ENCODE peak calls at places on chromosomes 13 and 19, in nine cellular contexts. N is C1 segment of cervical spinal cord, P is upper lobe of right lung, T is NCI-H1105 treated with DMSO at 0.1 percent for 48 hours, V is activated gamma-delta T cell treated with Interleukin-2 at 50 U/mL for 16 hours, R is breast epithelium, B is esophagus muscularis mucosa, A is HCEC 1CT, E is kidney tubule cell. F is an unnamed sample.

GRCh38 chr19:6238643-6239281 is 41.0 kb downstream of the MLLT1 start:
- DNase-seq in A (no peak), T (no peak), N (peak), E (no peak), V (no peak), B (no peak), R (no peak), P (peak), F (peak)

GRCh38 chr13:44648392-44649117 is 72.4 kb upstream of the TSC22D1 start:
- DNase-seq in R (no peak), V (no peak), E (peak), A (peak), T (no peak), P (no peak), N (no peak), B (no peak), F (no peak)

GRCh38 chr13:107117327-107118012 is 549.5 kb upstream of the ARGLU1 start:
- DNase-seq in A (peak), N (no peak), T (no peak), V (no peak), B (no peak), R (no peak), E (peak), P (no peak), F (no peak)

GRCh38 chr13:48159436-48160225 is 64.7 kb upstream of the MED4 start:
- DNase-seq in N (peak), E (peak), A (no peak), V (no peak), B (no peak), P (no peak), R (no peak), T (no peak), F (no peak)

GRCh38 chr19:44580366-44580895 is 32.9 kb upstream of the IGSF23 start:
- DNase-seq in V (no peak), A (no peak), B (no peak), E (no peak), N (no peak), R (no peak), P (no peak), T (no peak), F (peak)

GRCh38 chr19:19032420-19033175 is 719 bp downstream of the SUGP2 start:
- DNase-seq in B (peak), T (peak), P (peak), A (peak), E (peak), R (peak), V (peak), N (peak), F (peak)

GRCh38 chr19:31211088-31211487 is 138.1 kb downstream of the TSHZ3 start:
- DNase-seq in B (no peak), P (no peak), A (no peak), E (no peak), T (no peak), R (no peak), N (no peak), V (no peak), F (no peak)

GRCh38 chr19:40191836-40192646 is 815 bp downstream of the MAP3K10 start:
- DNase-seq in P (peak), R (no peak), V (peak), E (peak), B (no peak), N (peak), A (no peak), T (no peak), F (peak)

GRCh38 chr19:46783670-46784069 is 4.7 kb downstream of the SLC1A5 start:
- DNase-seq in R (no peak), P (no peak), A (no peak), T (peak), B (no peak), N (no peak), E (no peak), V (no peak), F (no peak)

GRCh38 chr13:77952276-77952675 is 33.6 kb upstream of the EDNRB start:
- DNase-seq in R (no peak), A (no peak), N (no peak), B (no peak), T (no peak), E (no peak), V (no peak), P (no peak), F (no peak)

GRCh38 chr19:49363265-49364082 is at the start of gene DKKL1:
- DNase-seq in T (no peak), E (peak), N (peak), B (peak), P (peak), V (peak), A (peak), R (peak), F (peak)

GRCh38 chr13:73781384-73781783 is 352.8 kb downstream of the KLF12 start:
- DNase-seq in V (no peak), E (no peak), A (no peak), T (no peak), P (no peak), B (no peak), N (no peak), R (no peak), F (no peak)

GRCh38 chr19:49593233-49594113 is 2.5 kb downstream of the PRR12 start:
- DNase-seq in B (peak), E (peak), P (peak), T (peak), R (peak), N (peak), A (peak), V (peak), F (peak)

GRCh38 chr19:1087813-1088418 is 7.3 kb downstream of the POLR2E start:
- DNase-seq in T (no peak), R (no peak), E (no peak), P (no peak), N (peak), V (no peak), A (no peak), B (peak), F (peak)

GRCh38 chr13:73754727-73755292 is 379.4 kb downstream of the KLF12 start:
- DNase-seq in A (peak), R (no peak), V (peak), P (no peak), T (peak), E (peak), B (no peak), N (no peak), F (no peak)

GRCh38 chr19:18173572-18174294 is at the start of gene IFI30:
- DNase-seq in B (no peak), T (peak), A (no peak), V (peak), R (peak), P (peak), E (peak), N (peak), F (peak)

GRCh38 chr19:19386373-19386869 is 19.1 kb upstream of the GATAD2A start:
- DNase-seq in E (no peak), N (no peak), P (no peak), T (no peak), V (no peak), B (no peak), R (no peak), A (no peak), F (no peak)

GRCh38 chr19:55306712-55307111 is 18.4 kb downstream of the TMEM150B start:
- DNase-seq in A (no peak), P (no peak), R (no peak), E (no peak), B (no peak), V (no peak), N (no peak), T (no peak), F (no peak)

GRCh38 chr13:89407357-89407756 is 1736.2 kb downstream of the SLITRK5 start:
- DNase-seq in A (no peak), V (no peak), B (no peak), N (no peak), E (no peak), R (no peak), T (no peak), P (no peak), F (no peak)

GRCh38 chr13:73803997-73804396 is 330.2 kb downstream of the KLF12 start:
- DNase-seq in E (peak), B (no peak), P (no peak), V (no peak), T (no peak), R (no peak), A (peak), N (no peak), F (no peak)

GRCh38 chr13:38785047-38785446 is 98.2 kb downstream of the FREM2 start:
- DNase-seq in R (no peak), A (no peak), E (peak), V (no peak), P (no peak), B (no peak), N (no peak), T (no peak), F (no peak)

GRCh38 chr19:39080431-39080830 is 3.7 kb upstream of the ACP7 start:
- DNase-seq in R (no peak), A (no peak), N (no peak), V (no peak), P (no peak), T (no peak), B (no peak), E (no peak), F (no peak)

GRCh38 chr19:1799695-1800342 is 12.3 kb downstream of the ATP8B3 start:
- DNase-seq in A (no peak), P (no peak), N (no peak), V (no peak), R (no peak), E (no peak), B (no peak), T (peak), F (no peak)

GRCh38 chr13:73782781-73783180 is 351.4 kb downstream of the KLF12 start:
- DNase-seq in B (no peak), R (no peak), N (no peak), T (no peak), A (no peak), P (no peak), V (no peak), E (no peak), F (no peak)

GRCh38 chr19:15008308-15008707 is 28.6 kb upstream of the SLC1A6 start:
- DNase-seq in P (no peak), B (no peak), R (no peak), T (no peak), V (no peak), N (no peak), E (no peak), A (no peak), F (no peak)

GRCh38 chr13:95360464-95361097 is 59.3 kb upstream of the ABCC4 start:
- DNase-seq in B (no peak), E (no peak), A (no peak), N (no peak), V (no peak), R (no peak), P (no peak), T (no peak), F (no peak)